ENCODE peak calls at places on chromosomes 4 and X, in four cellular contexts. D is brain microvascular endothelial cell, Q is A549, I is ovary. Y is an unnamed sample.

GRCh38 chr4:111228874-111229273 is 606.0 kb upstream of the PITX2 start:
- DNase-seq in D (no peak), Q (no peak), I (no peak), Y (no peak)

GRCh38 chr4:90127223-90127705 is at the start of gene CCSER1:
- DNase-seq in D (no peak), Q (peak; percentile 22), I (peak; percentile 48), Y (peak; percentile 84)

GRCh38 chrX:21708116-21708515 is 49.8 kb downstream of the SMPX start:
- DNase-seq in D (no peak), Q (no peak), I (no peak), Y (no peak)

GRCh38 chr4:41880022-41880837 is 55.0 kb upstream of the TMEM33 start:
- DNase-seq in D (no peak), Q (no peak), I (no peak), Y (no peak)

GRCh38 chrX:138858438-138858837 is 146.9 kb upstream of the FGF13 start:
- DNase-seq in D (no peak), Q (no peak), I (no peak), Y (no peak)

GRCh38 chr4:75790024-75790423 is 65.6 kb downstream of the USO1 start:
- DNase-seq in D (no peak), Q (no peak), I (no peak), Y (no peak)

GRCh38 chr4:71713611-71714203 is 70.2 kb downstream of the GC start:
- DNase-seq in D (no peak), Q (peak; percentile 48), I (no peak), Y (peak; percentile 57)

GRCh38 chr4:82770607-82771006 is 28.0 kb downstream of the SCD5 start:
- DNase-seq in D (no peak), Q (no peak), I (no peak), Y (no peak)

GRCh38 chr4:112251044-112251632 is 19.6 kb downstream of the AP1AR start:
- DNase-seq in D (no peak), Q (no peak), I (no peak), Y (no peak)

DNA sequence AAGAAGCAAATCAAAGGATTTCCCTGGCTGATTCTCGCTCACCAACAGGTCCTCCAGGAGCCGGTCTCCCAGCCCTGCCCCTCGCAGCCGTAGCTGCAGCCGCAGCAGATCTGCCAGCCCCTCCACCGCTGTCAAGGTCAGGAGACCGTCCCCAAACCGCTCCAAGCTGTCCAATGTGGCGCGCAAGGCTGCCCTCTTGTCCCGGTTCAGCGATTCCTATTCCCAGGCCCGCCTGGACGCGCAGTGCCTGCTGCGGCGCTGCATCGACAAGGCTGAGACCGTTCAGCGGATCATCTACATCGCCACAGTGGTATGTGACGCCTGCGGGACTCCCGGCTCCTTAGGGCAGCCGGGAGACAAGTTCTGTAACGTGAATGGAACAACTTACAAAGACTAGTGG is 25.6 kb downstream of the SPATA18 start:
- DNase-seq in D (no peak), Q (no peak), I (no peak), Y (no peak)
- H3K4me3 ChIP-seq in D (peak overlapping the region; percentile 32), Q (no peak overlapping the region), I (no peak overlapping the region), Y (no peak overlapping the region)

GRCh38 chr4:126779001-126779400 is 853.8 kb upstream of the INTU start:
- DNase-seq in D (no peak), Q (no peak), I (no peak), Y (no peak)
- H3K4me3 ChIP-seq in D (no peak overlapping the region), Q (no peak overlapping the region), I (no peak overlapping the region), Y (no peak overlapping the region)

GRCh38 chr4:38987491-38987890 is 44.7 kb downstream of the TMEM156 start:
- DNase-seq in D (no peak), Q (no peak), I (no peak), Y (no peak)
- H3K4me3 ChIP-seq in D (no peak overlapping the region), Q (no peak overlapping the region), I (no peak overlapping the region), Y (no peak overlapping the region)

GRCh38 chr4:44660396-44660795 is 9.0 kb upstream of the YIPF7 start:
- DNase-seq in D (no peak), Q (no peak), I (no peak), Y (no peak)
- H3K4me3 ChIP-seq in D (no peak overlapping the region), Q (no peak overlapping the region), I (no peak overlapping the region), Y (no peak overlapping the region)

GRCh38 chr4:74037076-74037475 is 1.4 kb downstream of the CXCL3 start:
- DNase-seq in D (no peak), Q (no peak), I (no peak), Y (no peak)
- H3K4me3 ChIP-seq in D (peak overlapping the region; percentile 15), Q (peak overlapping the region; percentile 92), I (no peak overlapping the region), Y (no peak overlapping the region)

GRCh38 chr4:173529505-173530325 is at the start of gene HAND2:
- DNase-seq in D (no peak), Q (peak; percentile 52), I (peak; percentile 85), Y (no peak)
- H3K4me3 ChIP-seq in D (peak within 1 kb of the TSS; percentile 9), Q (peak within 1 kb of the TSS; percentile 63), I (peak within 1 kb of the TSS; percentile 70), Y (peak within 1 kb of the TSS; percentile 5)

DNA sequence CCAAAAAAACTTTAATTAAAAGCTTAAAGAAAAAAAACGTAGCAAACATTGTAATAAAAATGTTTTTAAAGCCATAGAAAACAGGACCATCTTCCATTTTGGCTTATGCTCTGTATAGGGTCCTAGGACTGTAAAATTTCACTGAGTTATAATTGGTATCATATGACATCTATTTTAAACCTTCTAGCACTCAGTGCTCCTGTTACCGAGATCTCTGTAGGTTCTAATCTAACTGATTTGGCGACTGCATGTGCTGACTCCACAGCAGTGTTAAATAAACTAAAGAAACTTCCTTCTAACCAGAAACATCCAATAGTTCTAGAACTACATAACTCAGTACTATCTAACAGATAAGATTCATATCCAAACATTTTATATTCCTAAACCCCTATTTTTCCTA is at the start of gene ASB11:
- DNase-seq in D (no peak), Q (no peak), I (no peak), Y (no peak)
- H3K4me3 ChIP-seq in D (no peak within 1 kb of the TSS), Q (no peak within 1 kb of the TSS), I (no peak within 1 kb of the TSS), Y (no peak within 1 kb of the TSS)

GRCh38 chr4:183638436-183638835 is 20.5 kb downstream of the RWDD4 start:
- DNase-seq in D (no peak), Q (no peak), I (peak; percentile 9), Y (no peak)
- H3K4me3 ChIP-seq in D (no peak overlapping the region), Q (no peak overlapping the region), I (no peak overlapping the region), Y (no peak overlapping the region)

GRCh38 chr4:173508386-173509002 is 21.5 kb downstream of the HAND2 start:
- DNase-seq in D (no peak), Q (no peak), I (no peak), Y (no peak)
- H3K4me3 ChIP-seq in D (no peak overlapping the region), Q (no peak overlapping the region), I (no peak overlapping the region), Y (peak overlapping the region; percentile 31)

GRCh38 chrX:43878902-43879526 is 3.2 kb downstream of the MAOB start:
- DNase-seq in D (no peak), Q (no peak), I (peak; percentile 60), Y (peak; percentile 40)

GRCh38 chrX:43882294-43882681 is at the start of gene MAOB:
- DNase-seq in D (no peak), Q (no peak), I (peak; percentile 59), Y (peak; percentile 64)

GRCh38 chrX:43881410-43882293 is 598 bp downstream of the MAOB start:
- DNase-seq in D (no peak), Q (no peak), I (peak; percentile 73), Y (peak; percentile 83)

GRCh38 chrX:43880439-43880838 is 1.8 kb downstream of the MAOB start:
- DNase-seq in D (no peak), Q (no peak), I (no peak), Y (peak; percentile 31)

DNA sequence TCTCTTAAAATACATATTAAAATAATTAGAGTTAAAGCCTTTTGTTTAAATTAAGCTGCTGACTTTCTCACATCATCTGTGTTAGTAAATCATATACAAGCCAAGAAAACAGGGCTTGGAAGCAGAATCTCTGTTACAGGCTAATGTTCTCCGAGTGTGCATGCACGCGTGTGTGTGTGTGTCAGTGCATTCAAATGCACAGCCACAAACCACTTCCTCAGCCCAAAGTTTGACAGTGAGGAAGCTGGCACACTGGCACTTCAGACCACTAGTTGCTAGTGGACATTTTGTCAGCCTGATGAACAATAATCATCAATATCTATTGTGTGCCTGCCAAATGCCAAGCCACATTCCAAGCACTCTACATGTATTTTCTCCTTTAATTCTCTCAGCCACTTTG is 5.6 kb downstream of the MAOB start:
- DNase-seq in D (no peak), Q (no peak), I (no peak), Y (no peak)
- H3K4me3 ChIP-seq in D (no peak overlapping the region), Q (no peak overlapping the region), I (no peak overlapping the region), Y (no peak overlapping the region)